ENCODE peak calls at places on chromosomes 3 and 15, in seven cellular contexts. F is body of pancreas; Q is right cardiac atrium; B is CD4-positive, CD25-positive, alpha-beta regulatory T cell; I is AG04450; Z is dorsolateral prefrontal cortex; T is iPS DF 6.9. E is an unnamed sample.

GRCh38 chr15:87827126-87827525 is 429.4 kb downstream of the NTRK3 start:
- DNase-seq in F (no peak), Q (no peak), B (no peak), I (peak), Z (no peak), T (no peak), E (no peak)

GRCh38 chr3:87309601-87310000 is 33.2 kb upstream of the POU1F1 start:
- DNase-seq in F (no peak), Q (no peak), B (no peak), I (no peak), Z (no peak), T (no peak), E (peak)

GRCh38 chr3:103052236-103052830 is 617.5 kb downstream of the ZPLD1 start:
- DNase-seq in F (peak), Q (peak), B (no peak), I (no peak), Z (no peak), T (no peak), E (no peak)

GRCh38 chr3:31132132-31132769 is 237.8 kb upstream of the GADL1 start:
- DNase-seq in F (no peak), Q (no peak), B (no peak), I (peak), Z (no peak), T (no peak), E (no peak)

GRCh38 chr3:184582583-184582982 is 21.0 kb downstream of the EPHB3 start:
- DNase-seq in F (no peak), Q (peak), B (no peak), I (no peak), Z (peak), T (no peak), E (no peak)

GRCh38 chr3:141279074-141279945 is 47.7 kb downstream of the PXYLP1 start:
- DNase-seq in F (no peak), Q (no peak), B (no peak), I (no peak), Z (no peak), T (peak), E (no peak)

GRCh38 chr3:57957823-57958222 is 50.4 kb upstream of the FLNB start:
- DNase-seq in F (no peak), Q (no peak), B (no peak), I (no peak), Z (no peak), T (no peak), E (no peak)

GRCh38 chr15:93523490-93523889 is 434.5 kb upstream of the RGMA start:
- DNase-seq in F (no peak), Q (no peak), B (no peak), I (no peak), Z (no peak), T (no peak), E (no peak)

GRCh38 chr3:142315083-142315482 is 89.7 kb upstream of the GK5 start:
- DNase-seq in F (no peak), Q (no peak), B (no peak), I (peak), Z (no peak), T (no peak), E (no peak)

GRCh38 chr3:187750041-187750512 is 4.8 kb upstream of the BCL6 start:
- DNase-seq in F (peak), Q (no peak), B (no peak), I (no peak), Z (no peak), T (no peak), E (peak)

GRCh38 chr3:14174483-14174882 is 3.9 kb downstream of the XPC start:
- DNase-seq in F (no peak), Q (no peak), B (no peak), I (no peak), Z (no peak), T (no peak), E (no peak)

GRCh38 chr3:124781706-124782376 is 51.6 kb downstream of the UMPS start:
- DNase-seq in F (no peak), Q (no peak), B (no peak), I (no peak), Z (no peak), T (no peak), E (no peak)

GRCh38 chr3:69212411-69213160 is 90.2 kb upstream of the LMOD3 start:
- DNase-seq in F (no peak), Q (no peak), B (no peak), I (no peak), Z (no peak), T (no peak), E (peak)

GRCh38 chr3:38459499-38460048 is 5.9 kb downstream of the ACVR2B start:
- DNase-seq in F (no peak), Q (no peak), B (no peak), I (no peak), Z (no peak), T (no peak), E (no peak)

DNA sequence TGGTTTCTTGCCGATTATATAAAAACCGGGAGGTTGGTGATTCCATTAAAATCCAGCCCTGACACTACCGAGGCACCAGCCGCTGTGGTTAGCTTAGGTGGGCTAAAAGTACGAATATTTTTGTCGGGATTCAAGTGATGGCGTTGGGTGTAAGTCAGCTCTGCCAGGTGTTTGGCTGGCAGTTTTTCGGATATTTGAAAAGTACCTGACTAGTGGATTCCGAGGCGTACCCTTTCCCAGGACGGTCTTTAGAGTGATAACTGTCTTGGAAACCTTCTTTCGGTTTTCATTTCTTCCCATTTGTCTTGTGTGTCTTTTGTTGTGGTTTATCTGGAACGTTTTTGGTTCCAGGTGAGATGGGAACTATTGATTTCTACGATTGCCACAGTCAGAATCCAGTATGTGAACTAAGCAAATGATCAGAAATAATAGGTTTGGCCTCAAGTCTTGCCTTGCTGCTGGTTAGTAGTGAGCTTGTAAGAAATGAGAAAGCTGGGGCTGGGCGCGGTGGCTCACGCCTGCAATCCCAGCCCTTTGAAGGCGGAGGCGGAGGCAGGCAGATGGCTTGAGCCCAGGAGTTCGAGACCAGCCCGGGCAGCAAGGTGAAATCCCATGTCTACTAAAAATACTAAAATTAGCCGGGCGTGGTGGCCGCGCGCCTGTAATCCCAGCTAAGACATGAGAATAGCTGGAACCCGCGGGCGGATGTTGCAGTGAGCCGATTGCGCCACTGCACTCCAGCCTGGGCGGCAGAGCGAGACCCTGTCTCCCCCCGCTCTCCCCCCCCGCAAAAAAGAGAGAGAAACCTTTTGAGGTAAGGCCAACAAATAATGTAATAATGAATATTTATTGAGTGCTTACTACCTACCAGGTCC is 1.4 kb downstream of the FYTTD1 start:
- DNase-seq in F (peak), Q (peak), B (no peak), I (no peak), Z (peak), T (no peak), E (no peak)
- H3K27ac ChIP-seq in F (peak), Q (peak), B (peak), I (peak), Z (peak), T (no peak), E (peak)

GRCh38 chr15:75349851-75350588 is 3.2 kb downstream of the NEIL1 start:
- DNase-seq in F (no peak), Q (no peak), B (peak), I (no peak), Z (no peak), T (no peak), E (no peak)
- H3K27ac ChIP-seq in F (peak), Q (no peak), B (peak), I (no peak), Z (no peak), T (no peak), E (no peak)

DNA sequence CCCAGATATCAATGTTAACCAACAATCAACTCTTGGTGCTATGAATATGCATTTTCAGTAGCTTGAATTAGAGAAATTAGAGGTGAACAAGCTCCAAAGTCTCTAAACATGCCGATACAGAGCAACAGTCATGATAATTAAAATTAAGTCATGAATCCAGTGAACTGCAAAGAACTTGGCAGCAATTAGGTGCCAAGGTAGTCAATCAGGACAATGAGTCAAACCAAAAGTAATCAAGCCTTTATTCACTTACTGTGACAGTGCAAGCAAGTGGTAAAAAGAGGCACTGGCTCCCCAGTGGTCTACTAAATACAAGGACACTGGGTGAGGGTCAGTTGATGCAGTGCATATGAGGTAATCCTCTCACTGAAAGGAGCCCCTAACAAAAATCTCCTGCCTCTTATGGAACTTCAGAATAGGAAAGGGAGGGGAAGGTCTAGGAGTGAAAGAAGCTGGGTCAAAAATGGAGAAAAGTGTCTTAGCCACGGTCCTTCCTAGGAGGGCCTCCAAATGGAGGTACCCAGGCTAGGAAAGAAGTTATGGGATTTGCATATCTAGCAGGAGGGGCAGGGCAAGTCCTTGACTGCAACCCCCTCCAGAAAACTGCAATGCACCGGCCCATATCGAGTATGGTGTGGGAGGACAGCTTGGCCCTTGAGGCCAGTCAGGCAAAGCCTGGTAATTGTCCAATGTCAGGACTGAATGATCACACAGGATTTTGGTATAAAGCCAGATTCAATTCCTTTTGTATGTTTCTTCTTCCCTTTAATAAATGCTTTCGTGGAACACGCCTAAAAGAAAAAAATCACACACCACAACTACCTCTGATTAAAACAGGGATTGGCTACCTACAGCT is 1.5 kb downstream of the ZNF770 start:
- DNase-seq in F (no peak), Q (no peak), B (no peak), I (no peak), Z (no peak), T (no peak), E (no peak)
- H3K27ac ChIP-seq in F (no peak), Q (peak), B (peak), I (no peak), Z (peak), T (no peak), E (peak)

GRCh38 chr15:43402255-43402654 is 31.4 kb downstream of the TUBGCP4 start:
- DNase-seq in F (no peak), Q (no peak), B (no peak), I (no peak), Z (no peak), T (no peak), E (no peak)
- H3K27ac ChIP-seq in F (no peak), Q (no peak), B (no peak), I (no peak), Z (peak), T (no peak), E (no peak)

DNA sequence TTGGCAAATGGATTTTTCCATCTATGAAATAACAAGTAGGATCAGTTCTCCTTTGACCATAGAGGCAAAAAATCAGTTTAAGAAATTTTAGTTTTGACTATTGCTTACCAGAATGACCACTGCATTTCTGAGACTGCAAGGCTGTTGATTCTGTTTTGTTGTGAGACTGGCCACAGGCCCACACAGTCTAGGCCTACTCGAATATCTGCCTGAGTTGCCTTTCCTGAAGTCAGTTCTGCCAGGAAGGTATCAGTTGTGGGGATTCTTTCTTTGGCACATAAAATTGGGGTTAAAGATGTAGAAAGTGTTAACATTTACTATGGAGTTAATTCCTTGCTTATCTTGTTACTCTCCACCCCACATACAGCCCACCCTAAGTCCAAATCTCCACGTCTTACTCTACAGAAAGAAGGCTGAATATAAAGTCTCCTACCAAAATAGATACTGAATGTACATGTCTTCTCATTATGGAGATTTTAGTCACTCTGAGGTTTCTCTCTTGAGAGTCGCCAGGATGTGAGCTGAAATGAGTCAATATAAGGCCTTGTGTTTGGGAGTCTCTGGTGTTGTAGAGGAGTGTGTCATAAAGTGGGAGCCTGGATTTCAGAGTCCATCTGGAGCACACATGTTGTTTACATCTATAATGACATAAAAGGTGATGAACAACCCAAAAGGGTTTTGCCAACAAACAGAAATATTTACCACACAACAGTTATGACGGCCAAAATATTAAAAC is 45.0 kb upstream of the WWTR1 start:
- DNase-seq in F (no peak), Q (no peak), B (no peak), I (peak), Z (no peak), T (no peak), E (no peak)
- H3K27ac ChIP-seq in F (no peak), Q (no peak), B (no peak), I (peak), Z (no peak), T (no peak), E (peak)

DNA sequence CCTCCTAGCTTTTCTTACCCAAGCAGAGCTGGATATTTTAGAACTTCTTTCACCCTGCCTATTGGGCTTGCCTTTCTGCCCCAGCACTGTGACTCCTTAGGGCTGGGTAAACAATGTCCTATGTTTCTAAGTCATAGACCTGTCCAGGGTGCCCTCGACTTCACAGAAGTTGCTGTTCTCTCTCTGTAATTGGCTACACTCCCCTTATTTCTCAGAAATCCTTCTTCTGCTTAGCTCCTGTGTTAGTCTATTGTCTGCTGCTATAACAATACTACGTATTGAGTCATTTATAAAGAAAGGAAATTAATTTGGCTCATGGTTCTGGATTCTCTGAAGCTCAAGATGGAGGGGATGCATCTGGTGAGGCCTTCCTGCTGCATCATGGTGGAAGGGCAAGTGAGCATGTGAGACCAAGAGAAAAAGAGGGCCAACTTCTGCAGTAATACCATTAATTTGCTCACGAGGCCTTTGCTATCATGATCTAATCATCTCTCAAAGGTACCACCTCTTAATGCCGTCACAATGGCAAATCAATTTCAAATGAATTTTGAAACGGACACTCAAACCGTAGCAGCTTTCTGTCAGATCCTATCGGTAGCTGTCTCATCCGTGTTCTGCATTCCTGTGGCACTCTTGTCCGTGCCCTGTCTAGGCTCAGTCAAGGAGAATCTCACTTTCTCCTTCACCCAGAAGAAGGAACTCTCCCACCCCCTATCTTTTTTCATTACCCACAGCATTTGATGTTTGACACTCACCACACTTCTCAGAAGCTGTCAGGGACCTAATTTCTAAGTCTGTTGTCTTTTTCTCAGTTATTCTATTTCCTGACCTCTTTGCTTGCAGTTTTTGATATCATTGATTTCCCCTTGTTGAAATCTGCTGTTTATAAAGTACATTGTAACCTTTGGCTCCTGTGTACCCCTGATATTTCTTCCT is 22.3 kb upstream of the GPR171 start:
- DNase-seq in F (no peak), Q (no peak), B (no peak), I (no peak), Z (no peak), T (no peak), E (no peak)
- H3K27ac ChIP-seq in F (no peak), Q (no peak), B (peak), I (no peak), Z (no peak), T (no peak), E (no peak)

DNA sequence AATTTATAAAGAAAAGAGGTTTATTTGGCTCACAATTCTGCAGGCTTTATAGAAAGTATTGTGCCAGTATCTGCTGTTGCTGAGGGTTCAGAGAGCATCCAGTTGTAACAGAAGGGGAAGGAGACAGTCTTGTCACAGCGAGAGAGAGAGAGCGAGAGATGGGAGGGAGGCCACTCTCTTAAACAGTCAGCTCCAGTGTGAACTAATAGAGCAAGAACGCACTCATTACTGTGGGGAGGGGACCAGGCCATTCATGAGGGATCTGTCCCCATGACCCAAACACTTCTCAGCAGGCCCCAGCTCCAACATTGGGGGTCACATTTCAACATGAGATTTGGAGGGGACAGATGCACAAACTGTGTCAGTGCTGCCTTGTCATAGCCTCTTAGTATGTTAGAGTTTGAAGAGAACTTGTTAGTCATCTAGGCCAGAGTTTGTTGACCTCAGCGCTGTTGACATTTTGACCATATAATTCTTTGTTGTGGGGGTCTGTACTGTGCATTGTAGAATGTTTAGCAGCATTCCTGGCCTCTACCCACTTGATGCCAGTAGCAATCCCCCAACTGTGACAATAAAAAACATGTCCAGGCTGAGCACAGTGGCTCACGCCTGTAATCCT is 15.3 kb downstream of the STARD9 start:
- DNase-seq in F (no peak), Q (no peak), B (no peak), I (no peak), Z (no peak), T (no peak), E (no peak)
- H3K27ac ChIP-seq in F (no peak), Q (peak), B (no peak), I (no peak), Z (no peak), T (no peak), E (no peak)